ENCODE peak calls at places on chromosome 19, in four cellular contexts. A is uterus; K is activated naive CD4-positive, alpha-beta T cell treated with anti-CD3 and anti-CD28 coated beads, Interleukin-2, amount 50 U/mL, for 72 hours; U is NCI-H1092. S is an unnamed sample.

GRCh38 chr19:18029617-18030338 is 21.8 kb downstream of the ARRDC2 start:
- DNase-seq in U (peak; percentile 76), A (no peak), K (no peak), S (no peak)

GRCh38 chr19:18743281-18743825 is 47.8 kb downstream of the COMP start:
- DNase-seq in U (no peak), K (no peak), A (peak; percentile 62), S (no peak)

GRCh38 chr19:6712692-6713670 is 7.5 kb downstream of the C3 start:
- DNase-seq in A (no peak), U (no peak), K (no peak), S (no peak)

GRCh38 chr19:16184665-16185122 is 516 bp upstream of the FAM32A start:
- DNase-seq in U (no peak), K (no peak), A (no peak), S (no peak)

GRCh38 chr19:39554701-39555311 is 14.8 kb upstream of the EID2 start:
- DNase-seq in A (no peak), K (no peak), U (no peak), S (no peak)

GRCh38 chr19:9673912-9674668 is 810 bp downstream of the ZNF562 start:
- DNase-seq in U (no peak), K (peak; percentile 45), A (no peak), S (peak; percentile 1)

GRCh38 chr19:55257461-55258411 is 1.1 kb downstream of the PPP6R1 start:
- DNase-seq in A (no peak), K (peak; percentile 25), U (no peak), S (no peak)

GRCh38 chr19:31128291-31128690 is 220.9 kb downstream of the TSHZ3 start:
- DNase-seq in U (no peak), A (no peak), K (no peak), S (no peak)

GRCh38 chr19:21586341-21587116 is 81.1 kb downstream of the ZNF429 start:
- DNase-seq in K (no peak), U (no peak), A (no peak), S (no peak)

GRCh38 chr19:16945364-16945714 is 56.5 kb downstream of the F2RL3 start:
- DNase-seq in A (no peak), K (no peak), U (no peak), S (no peak)

GRCh38 chr19:28019901-28020300 is 1193.0 kb downstream of the UQCRFS1 start:
- DNase-seq in U (no peak), A (no peak), K (no peak), S (no peak)

GRCh38 chr19:35261356-35262100 is 7.2 kb upstream of the USF2 start:
- DNase-seq in A (no peak), K (no peak), U (no peak), S (no peak)

GRCh38 chr19:13929956-13930355 is 8.3 kb downstream of the PODNL1 start:
- DNase-seq in K (no peak), A (no peak), U (no peak), S (no peak)

GRCh38 chr19:47381653-47382279 is 32.7 kb downstream of the DHX34 start:
- DNase-seq in A (no peak), U (no peak), K (no peak), S (no peak)

GRCh38 chr19:576768-577438 is 4.5 kb downstream of the BSG start:
- DNase-seq in U (no peak), A (no peak), K (no peak), S (no peak)

GRCh38 chr19:45160870-45161714 is at the start of gene NKPD1:
- DNase-seq in K (no peak), A (no peak), U (no peak), S (no peak)

GRCh38 chr19:42942187-42942789 is 5.3 kb upstream of the PSG7 start:
- DNase-seq in U (no peak), K (no peak), A (no peak), S (no peak)

GRCh38 chr19:4774136-4774535 is 17.4 kb upstream of the FEM1A start:
- DNase-seq in U (no peak), K (no peak), A (no peak), S (no peak)

GRCh38 chr19:10184636-10185035 is 10.1 kb downstream of the DNMT1 start:
- DNase-seq in A (no peak), K (no peak), U (no peak), S (no peak)

GRCh38 chr19:50552540-50552939 is 15.7 kb downstream of the LRRC4B start:
- DNase-seq in U (no peak), K (no peak), A (no peak), S (no peak)

GRCh38 chr19:56720281-56720680 is 48.7 kb upstream of the ZNF835 start:
- DNase-seq in U (no peak), A (peak; percentile 30), K (no peak), S (no peak)

GRCh38 chr19:49987159-49987698 is 26.3 kb upstream of the SIGLEC11 start:
- DNase-seq in A (peak; percentile 84), U (no peak), K (peak; percentile 79), S (peak; percentile 54)

GRCh38 chr19:7083076-7083956 is 13.8 kb downstream of the ZNF557 start:
- DNase-seq in U (no peak), K (no peak), A (no peak), S (no peak)

GRCh38 chr19:495440-496332 is 600 bp upstream of the MADCAM1 start:
- DNase-seq in K (peak; percentile 87), A (no peak), U (no peak), S (no peak)

GRCh38 chr19:2567580-2567979 is 91.7 kb downstream of the GADD45B start:
- DNase-seq in K (no peak), U (no peak), A (no peak), S (no peak)

GRCh38 chr19:31783592-31783991 is 434.4 kb upstream of the TSHZ3 start:
- DNase-seq in K (no peak), A (no peak), U (no peak), S (no peak)

GRCh38 chr19:4519521-4520277 is 1.4 kb upstream of the PLIN4 start:
- DNase-seq in K (no peak), A (peak; percentile 84), U (no peak), S (no peak)

GRCh38 chr19:38912600-38913514 is 871 bp upstream of the CCER2 start:
- DNase-seq in A (no peak), K (no peak), U (no peak), S (no peak)

GRCh38 chr19:47020992-47021496 is 1.4 kb downstream of the NPAS1 start:
- DNase-seq in A (no peak), K (no peak), U (no peak), S (no peak)

GRCh38 chr19:18364826-18365528 is 21.0 kb upstream of the GDF15 start:
- DNase-seq in U (no peak), K (no peak), A (peak; percentile 92), S (no peak)

GRCh38 chr19:16233836-16234551 is 36.3 kb downstream of the AP1M1 start:
- DNase-seq in K (no peak), A (no peak), U (no peak), S (no peak)

GRCh38 chr19:39448271-39448670 is 2.9 kb downstream of the SUPT5H start:
- DNase-seq in U (no peak), A (no peak), K (no peak), S (no peak)